ENCODE peak calls at places on chromosome 19, in seven cellular contexts. One of them, this sample, is unnamed.

GRCh38 chr19:15251749-15252397 is 19.6 kb upstream of the EPHX3 start:
- DNase-seq in Peyer's patch: no peak
- DNase-seq in epithelial cell of prostate: no peak
- DNase-seq in endodermal cell: peak; percentile 93
- DNase-seq in hepatocyte: peak; percentile 85
- DNase-seq in breast epithelium: peak; percentile 58
- DNase-seq in aorta: peak; percentile 92
- DNase-seq in this sample: no peak

GRCh38 chr19:10006752-10007323 is 3.5 kb downstream of the COL5A3 start:
- DNase-seq in Peyer's patch: no peak
- DNase-seq in epithelial cell of prostate: no peak
- DNase-seq in endodermal cell: no peak
- DNase-seq in hepatocyte: no peak
- DNase-seq in breast epithelium: no peak
- DNase-seq in aorta: no peak
- DNase-seq in this sample: no peak

GRCh38 chr19:13208964-13209796 is 59.0 kb downstream of the IER2 start:
- DNase-seq in Peyer's patch: no peak
- DNase-seq in epithelial cell of prostate: no peak
- DNase-seq in endodermal cell: peak; percentile 80
- DNase-seq in hepatocyte: no peak
- DNase-seq in breast epithelium: no peak
- DNase-seq in aorta: no peak
- DNase-seq in this sample: no peak

GRCh38 chr19:55675661-55676354 is 782 bp downstream of the EPN1 start:
- DNase-seq in Peyer's patch: no peak
- DNase-seq in epithelial cell of prostate: no peak
- DNase-seq in endodermal cell: no peak
- DNase-seq in hepatocyte: no peak
- DNase-seq in breast epithelium: no peak
- DNase-seq in aorta: no peak
- DNase-seq in this sample: no peak

GRCh38 chr19:38228005-38228377 is 4.0 kb upstream of the DPF1 start:
- DNase-seq in Peyer's patch: no peak
- DNase-seq in epithelial cell of prostate: no peak
- DNase-seq in endodermal cell: peak; percentile 75
- DNase-seq in hepatocyte: no peak
- DNase-seq in breast epithelium: no peak
- DNase-seq in aorta: no peak
- DNase-seq in this sample: no peak

GRCh38 chr19:10412257-10412977 is 7.9 kb upstream of the PDE4A start:
- DNase-seq in Peyer's patch: no peak
- DNase-seq in epithelial cell of prostate: no peak
- DNase-seq in endodermal cell: no peak
- DNase-seq in hepatocyte: no peak
- DNase-seq in breast epithelium: no peak
- DNase-seq in aorta: no peak
- DNase-seq in this sample: no peak

GRCh38 chr19:41249707-41250423 is 14.3 kb upstream of the HNRNPUL1 start:
- DNase-seq in Peyer's patch: no peak
- DNase-seq in epithelial cell of prostate: no peak
- DNase-seq in endodermal cell: peak; percentile 81
- DNase-seq in hepatocyte: no peak
- DNase-seq in breast epithelium: no peak
- DNase-seq in aorta: no peak
- DNase-seq in this sample: no peak

GRCh38 chr19:51448011-51448744 is 10.1 kb downstream of the SIGLEC8 start:
- DNase-seq in Peyer's patch: no peak
- DNase-seq in epithelial cell of prostate: no peak
- DNase-seq in endodermal cell: no peak
- DNase-seq in hepatocyte: no peak
- DNase-seq in breast epithelium: no peak
- DNase-seq in aorta: no peak
- DNase-seq in this sample: no peak

GRCh38 chr19:11088508-11089253 is 582 bp upstream of the LDLR start:
- DNase-seq in Peyer's patch: no peak
- DNase-seq in epithelial cell of prostate: no peak
- DNase-seq in endodermal cell: no peak
- DNase-seq in hepatocyte: peak; percentile 26
- DNase-seq in breast epithelium: no peak
- DNase-seq in aorta: no peak
- DNase-seq in this sample: no peak

GRCh38 chr19:51691122-51692064 is 1.7 kb upstream of the SPACA6 start:
- DNase-seq in Peyer's patch: no peak
- DNase-seq in epithelial cell of prostate: no peak
- DNase-seq in endodermal cell: peak; percentile 61
- DNase-seq in hepatocyte: peak; percentile 35
- DNase-seq in breast epithelium: no peak
- DNase-seq in aorta: no peak
- DNase-seq in this sample: no peak

GRCh38 chr19:50647879-50648615 is 1.2 kb upstream of the C19orf81 start:
- DNase-seq in Peyer's patch: no peak
- DNase-seq in epithelial cell of prostate: no peak
- DNase-seq in endodermal cell: no peak
- DNase-seq in hepatocyte: no peak
- DNase-seq in breast epithelium: no peak
- DNase-seq in aorta: no peak
- DNase-seq in this sample: no peak

GRCh38 chr19:33064778-33065550 is at the start of gene RHPN2:
- DNase-seq in Peyer's patch: peak; percentile 93
- DNase-seq in epithelial cell of prostate: no peak
- DNase-seq in endodermal cell: peak; percentile 92
- DNase-seq in hepatocyte: peak; percentile 93
- DNase-seq in breast epithelium: no peak
- DNase-seq in aorta: peak; percentile 59
- DNase-seq in this sample: no peak
- H3K27ac ChIP-seq in Peyer's patch: peak within 1 kb of the TSS; percentile 60
- H3K27ac ChIP-seq in epithelial cell of prostate: no peak within 1 kb of the TSS
- H3K27ac ChIP-seq in endodermal cell: no peak within 1 kb of the TSS
- H3K27ac ChIP-seq in hepatocyte: peak within 1 kb of the TSS; percentile 91
- H3K27ac ChIP-seq in breast epithelium: peak within 1 kb of the TSS; percentile 85
- H3K27ac ChIP-seq in aorta: no peak within 1 kb of the TSS
- H3K27ac ChIP-seq in this sample: no peak within 1 kb of the TSS

GRCh38 chr19:49126575-49126974 is 7.2 kb downstream of the PPFIA3 start:
- DNase-seq in Peyer's patch: no peak
- DNase-seq in epithelial cell of prostate: no peak
- DNase-seq in endodermal cell: no peak
- DNase-seq in hepatocyte: no peak
- DNase-seq in breast epithelium: no peak
- DNase-seq in aorta: no peak
- DNase-seq in this sample: no peak
- H3K27ac ChIP-seq in Peyer's patch: no peak overlapping the region
- H3K27ac ChIP-seq in epithelial cell of prostate: no peak overlapping the region
- H3K27ac ChIP-seq in endodermal cell: no peak overlapping the region
- H3K27ac ChIP-seq in hepatocyte: no peak overlapping the region
- H3K27ac ChIP-seq in breast epithelium: no peak overlapping the region
- H3K27ac ChIP-seq in aorta: no peak overlapping the region
- H3K27ac ChIP-seq in this sample: no peak overlapping the region

DNA sequence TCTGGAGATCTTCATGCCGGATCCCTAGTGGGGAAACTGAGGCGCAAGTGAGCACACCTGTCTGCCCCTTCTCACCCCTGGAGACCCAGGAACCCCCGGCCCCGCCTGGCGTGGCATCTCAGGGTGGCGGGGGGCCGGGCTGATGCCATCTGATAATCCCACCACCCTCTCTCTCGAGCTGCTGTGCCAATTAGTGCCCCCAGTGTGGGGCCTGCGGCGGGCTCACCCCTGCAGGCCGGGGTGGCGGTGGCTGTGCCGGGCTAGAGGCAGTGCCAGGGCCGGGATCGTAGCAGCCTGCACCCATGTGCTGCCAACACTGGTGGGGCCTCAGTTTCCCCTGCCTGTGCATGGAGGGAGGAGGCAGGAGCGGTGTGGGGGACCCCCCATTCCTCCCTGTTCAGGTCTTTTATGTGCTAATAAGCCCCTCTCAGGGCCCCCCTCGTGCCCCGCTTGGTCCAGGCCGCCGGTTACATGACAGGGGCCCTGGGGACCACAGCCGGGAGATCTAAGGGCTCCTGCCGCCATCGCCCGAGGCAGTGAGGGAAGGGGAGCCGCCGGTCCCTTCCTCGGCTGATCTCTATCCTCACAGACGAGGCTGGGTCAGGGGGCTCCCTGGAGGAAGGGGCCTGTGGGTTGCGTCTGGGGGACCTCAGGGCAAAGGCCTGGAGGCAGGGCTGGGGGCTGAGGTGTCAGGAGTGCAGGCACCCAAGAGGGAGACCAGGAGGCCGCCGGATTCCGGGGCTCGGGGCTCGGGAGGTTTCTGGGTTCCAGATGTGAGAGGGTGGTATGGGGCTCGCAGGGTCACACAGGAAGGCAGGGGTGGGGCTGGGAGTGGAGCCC is 8.3 kb downstream of the EFNA2 start:
- DNase-seq in Peyer's patch: no peak
- DNase-seq in epithelial cell of prostate: no peak
- DNase-seq in endodermal cell: no peak
- DNase-seq in hepatocyte: no peak
- DNase-seq in breast epithelium: no peak
- DNase-seq in aorta: no peak
- DNase-seq in this sample: no peak
- H3K27ac ChIP-seq in Peyer's patch: no peak overlapping the region
- H3K27ac ChIP-seq in epithelial cell of prostate: no peak overlapping the region
- H3K27ac ChIP-seq in endodermal cell: no peak overlapping the region
- H3K27ac ChIP-seq in hepatocyte: no peak overlapping the region
- H3K27ac ChIP-seq in breast epithelium: no peak overlapping the region
- H3K27ac ChIP-seq in aorta: no peak overlapping the region
- H3K27ac ChIP-seq in this sample: no peak overlapping the region

GRCh38 chr19:18380843-18381242 is 5.1 kb upstream of the GDF15 start:
- DNase-seq in Peyer's patch: no peak
- DNase-seq in epithelial cell of prostate: no peak
- DNase-seq in endodermal cell: no peak
- DNase-seq in hepatocyte: no peak
- DNase-seq in breast epithelium: no peak
- DNase-seq in aorta: no peak
- DNase-seq in this sample: no peak
- H3K27ac ChIP-seq in Peyer's patch: no peak overlapping the region
- H3K27ac ChIP-seq in epithelial cell of prostate: peak overlapping the region; percentile 76
- H3K27ac ChIP-seq in endodermal cell: no peak overlapping the region
- H3K27ac ChIP-seq in hepatocyte: peak overlapping the region; percentile 71
- H3K27ac ChIP-seq in breast epithelium: peak overlapping the region; percentile 88
- H3K27ac ChIP-seq in aorta: no peak overlapping the region
- H3K27ac ChIP-seq in this sample: no peak overlapping the region

This sample was measured in substantia nigra.